ENCODE peak calls at places on chromosomes 6 and 20, in eight cellular contexts. N, O, K, C, F, I, B and A are unnamed samples.

GRCh38 chr20:11235058-11235457 is 561.3 kb upstream of the JAG1 start:
- DNase-seq in N (no peak), O (peak), K (no peak), C (no peak), F (no peak), I (peak), B (peak), A (no peak)

GRCh38 chr6:142760152-142760551 is 184.8 kb downstream of the HIVEP2 start:
- DNase-seq in N (no peak), O (peak), K (no peak), C (no peak), F (no peak), I (peak), B (peak), A (no peak)

GRCh38 chr6:56671651-56672461 is 29.2 kb upstream of the DST start:
- DNase-seq in N (no peak), O (peak), K (peak), C (no peak), F (no peak), I (no peak), B (peak), A (no peak)

GRCh38 chr6:15922510-15923307 is 206.2 kb upstream of the MYLIP start:
- DNase-seq in N (no peak), O (peak), K (no peak), C (no peak), F (no peak), I (peak), B (peak), A (no peak)

GRCh38 chr6:1854296-1854695 is 244.6 kb downstream of the FOXC1 start:
- DNase-seq in N (no peak), O (no peak), K (no peak), C (no peak), F (no peak), I (no peak), B (no peak), A (no peak)

GRCh38 chr6:79170915-79171314 is 63.6 kb downstream of the HMGN3 start:
- DNase-seq in N (no peak), O (peak), K (no peak), C (no peak), F (no peak), I (no peak), B (peak), A (no peak)

GRCh38 chr20:41453006-41453950 is 86.7 kb upstream of the EMILIN3 start:
- DNase-seq in N (no peak), O (no peak), K (peak), C (no peak), F (no peak), I (no peak), B (no peak), A (no peak)

GRCh38 chr6:87237804-87238203 is 82.4 kb downstream of the ZNF292 start:
- DNase-seq in N (peak), O (peak), K (no peak), C (no peak), F (no peak), I (peak), B (peak), A (no peak)

GRCh38 chr20:24782801-24783630 is 166.1 kb upstream of the CST7 start:
- DNase-seq in N (no peak), O (peak), K (no peak), C (no peak), F (no peak), I (no peak), B (no peak), A (peak)

GRCh38 chr6:2353412-2354137 is 108.2 kb upstream of the GMDS start:
- DNase-seq in N (peak), O (peak), K (peak), C (peak), F (peak), I (peak), B (peak), A (no peak)

GRCh38 chr6:166025149-166025898 is 142.3 kb downstream of the TBXT start:
- DNase-seq in N (no peak), O (peak), K (no peak), C (no peak), F (no peak), I (peak), B (peak), A (no peak)

GRCh38 chr6:82611751-82612150 is 248.1 kb downstream of the TPBG start:
- DNase-seq in N (no peak), O (no peak), K (no peak), C (no peak), F (no peak), I (no peak), B (no peak), A (no peak)

GRCh38 chr20:11867286-11867921 is 50.3 kb upstream of the BTBD3 start:
- DNase-seq in N (no peak), O (no peak), K (no peak), C (no peak), F (no peak), I (peak), B (peak), A (no peak)

GRCh38 chr6:35024601-35025054 is 116.5 kb downstream of the TCP11 start:
- DNase-seq in N (no peak), O (peak), K (peak), C (no peak), F (peak), I (peak), B (peak), A (no peak)

GRCh38 chr6:17439243-17439993 is 46.0 kb downstream of the CAP2 start:
- DNase-seq in N (no peak), O (no peak), K (no peak), C (no peak), F (no peak), I (no peak), B (no peak), A (no peak)

GRCh38 chr6:45572833-45573232 is 195.1 kb upstream of the SUPT3H start:
- DNase-seq in N (no peak), O (no peak), K (no peak), C (no peak), F (no peak), I (no peak), B (no peak), A (no peak)

GRCh38 chr6:43887340-43887858 is 117.4 kb downstream of the VEGFA start:
- DNase-seq in N (no peak), O (no peak), K (peak), C (no peak), F (no peak), I (peak), B (peak), A (no peak)

GRCh38 chr6:33856655-33857054 is 52.9 kb upstream of the MLN start:
- DNase-seq in N (no peak), O (no peak), K (no peak), C (no peak), F (no peak), I (no peak), B (no peak), A (no peak)

GRCh38 chr6:33860006-33860405 is 56.2 kb upstream of the MLN start:
- DNase-seq in N (no peak), O (no peak), K (no peak), C (no peak), F (no peak), I (no peak), B (no peak), A (no peak)

GRCh38 chr6:33857301-33858052 is 53.7 kb upstream of the MLN start:
- DNase-seq in N (no peak), O (no peak), K (no peak), C (no peak), F (no peak), I (no peak), B (peak), A (no peak)

GRCh38 chr6:33858804-33859203 is 55.0 kb upstream of the MLN start:
- DNase-seq in N (no peak), O (no peak), K (no peak), C (no peak), F (no peak), I (no peak), B (no peak), A (no peak)

DNA sequence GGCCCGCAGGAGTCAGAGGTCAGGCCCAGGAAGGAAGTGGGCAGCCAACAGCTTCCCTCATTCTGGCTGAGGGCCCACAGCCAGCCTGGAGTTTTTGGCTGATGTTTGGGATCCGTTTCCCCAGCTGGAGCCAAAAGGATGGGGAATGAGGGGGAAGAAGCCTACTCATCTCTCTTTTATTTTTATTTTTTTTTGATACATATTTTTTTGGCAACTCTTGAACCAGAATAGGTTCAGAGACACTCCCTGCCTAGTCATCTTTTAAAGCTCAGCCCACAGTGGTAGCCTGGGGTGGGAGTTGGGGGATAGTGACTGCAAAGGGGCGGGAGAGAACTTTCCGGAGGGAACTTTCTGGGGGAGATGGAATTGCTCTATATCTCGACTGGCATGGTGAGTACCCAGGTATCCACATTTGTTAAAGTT is 54.3 kb upstream of the MLN start:
- DNase-seq in N (no peak), O (no peak), K (no peak), C (no peak), F (no peak), I (peak), B (peak), A (no peak)
- TF ChIP-seq CTCF in N (no peak), O (no peak), K (no peak), C (no peak), F (no peak), I (no peak), B (no peak), A (no peak)

GRCh38 chr20:29325304-29325640 is 1932.2 kb upstream of the DEFB115 start:
- DNase-seq in N (no peak), O (no peak), K (no peak), C (no peak), F (no peak), I (no peak), B (no peak), A (no peak)

DNA sequence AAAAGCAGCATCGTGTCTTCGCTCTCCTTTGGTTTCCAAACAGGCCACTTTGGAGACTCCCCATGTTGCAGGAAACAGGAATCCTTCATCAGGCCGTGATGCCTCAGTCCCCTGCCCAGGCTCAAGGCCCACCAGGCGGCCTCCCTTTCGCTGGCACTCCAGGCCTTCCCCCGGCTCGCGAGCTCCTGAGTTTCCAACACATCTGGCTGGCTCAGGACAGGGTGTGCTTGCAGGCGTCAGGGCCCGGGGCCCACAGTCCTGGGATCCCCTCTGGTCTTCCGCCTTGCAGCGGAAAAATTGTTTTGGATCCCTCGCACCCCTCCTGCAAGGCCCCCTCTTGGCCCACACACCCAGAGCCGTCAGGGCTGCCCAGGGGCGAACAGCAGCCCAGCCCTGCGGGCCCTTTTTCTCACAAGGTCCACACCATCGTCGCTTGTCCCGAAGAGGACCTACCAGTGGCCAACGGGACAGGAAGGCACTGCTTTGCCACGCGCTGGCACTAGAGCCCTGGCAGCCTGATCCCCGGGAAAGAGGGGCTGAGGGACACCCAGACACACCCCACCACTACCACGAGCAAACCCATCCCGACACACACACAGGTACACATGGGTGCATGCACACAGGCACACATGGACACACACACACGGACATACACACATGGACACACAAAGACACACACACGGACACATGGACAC is 1930.9 kb upstream of the DEFB115 start:
- DNase-seq in N (no peak), O (no peak), K (no peak), C (no peak), F (no peak), I (no peak), B (no peak), A (no peak)
- H3K4me3 ChIP-seq in N (no peak), O (no peak), K (no peak), C (no peak), F (no peak), I (no peak), B (no peak), A (no peak)

GRCh38 chr6:42095776-42096541 is 45.6 kb downstream of the TAF8 start:
- DNase-seq in N (no peak), O (no peak), K (no peak), C (no peak), F (no peak), I (no peak), B (no peak), A (no peak)
- TF ChIP-seq CTCF in N (peak), O (no peak), K (no peak), C (no peak), F (no peak), I (peak), B (no peak), A (no peak)

GRCh38 chr20:58070664-58071499 is 157.6 kb downstream of the ANKRD60 start:
- DNase-seq in N (no peak), O (no peak), K (no peak), C (no peak), F (no peak), I (no peak), B (no peak), A (peak)
- H3K4me3 ChIP-seq in N (no peak), O (no peak), K (no peak), C (no peak), F (no peak), I (no peak), B (no peak), A (no peak)

DNA sequence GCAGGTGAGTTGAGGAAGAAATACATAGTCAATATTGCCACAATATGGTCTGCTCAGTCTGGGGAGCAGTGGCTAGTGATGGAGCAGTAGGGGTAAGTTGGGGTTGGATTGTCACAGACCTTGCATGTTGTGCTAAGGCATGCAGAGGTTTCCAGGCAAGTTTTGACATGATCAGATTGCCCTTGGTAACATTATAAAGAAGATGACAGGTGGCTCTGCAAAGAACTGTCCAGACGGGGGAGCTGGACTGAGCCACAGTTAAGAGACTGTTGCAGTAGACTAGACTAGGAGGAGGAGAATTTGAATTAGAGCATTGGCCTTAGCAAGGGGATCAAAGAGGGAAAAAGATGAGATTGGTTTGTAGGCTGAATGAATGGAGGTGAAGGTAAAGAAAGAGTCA is 23.4 kb downstream of the ATRN start:
- DNase-seq in N (no peak), O (no peak), K (no peak), C (no peak), F (no peak), I (no peak), B (no peak), A (no peak)
- TF ChIP-seq CTCF in N (peak), O (no peak), K (no peak), C (no peak), F (no peak), I (no peak), B (no peak), A (no peak)

DNA sequence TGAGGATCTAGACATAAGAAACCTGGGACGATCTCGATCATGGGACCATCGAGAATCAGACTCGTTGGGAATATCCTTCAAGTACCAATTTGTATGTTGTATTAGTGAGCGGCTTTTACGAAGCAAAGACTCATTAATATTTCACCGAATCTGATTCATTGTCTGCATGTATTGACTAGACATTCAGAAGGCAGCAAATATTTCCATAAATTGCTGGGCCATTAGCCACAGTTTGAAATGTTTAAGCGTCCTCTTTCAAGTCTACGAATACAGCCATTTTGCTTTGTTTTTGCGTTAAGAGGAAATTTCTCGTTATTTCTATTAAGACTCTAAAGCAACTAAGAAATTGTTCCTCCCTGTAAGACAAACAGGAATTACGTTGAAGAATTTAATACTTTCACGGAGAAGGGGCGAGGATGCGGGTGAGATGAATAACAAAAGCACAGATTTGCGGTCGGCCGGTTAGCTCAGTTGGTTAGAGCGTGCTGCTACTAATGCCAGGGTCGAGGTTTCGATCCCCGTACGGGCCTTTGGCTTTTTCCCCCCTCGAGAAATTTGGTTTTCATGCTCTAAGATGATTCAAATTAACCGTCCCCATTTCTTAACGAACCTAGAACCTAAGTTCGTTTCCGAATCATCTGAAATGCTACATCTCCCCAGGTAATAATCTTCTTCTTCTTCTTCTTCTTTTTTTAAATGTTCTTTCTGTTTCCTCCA is 18.5 kb downstream of the POM121L2 start:
- DNase-seq in N (no peak), O (peak), K (no peak), C (no peak), F (no peak), I (peak), B (peak), A (no peak)
- H3K4me3 ChIP-seq in N (no peak), O (no peak), K (no peak), C (no peak), F (no peak), I (no peak), B (peak), A (no peak)

DNA sequence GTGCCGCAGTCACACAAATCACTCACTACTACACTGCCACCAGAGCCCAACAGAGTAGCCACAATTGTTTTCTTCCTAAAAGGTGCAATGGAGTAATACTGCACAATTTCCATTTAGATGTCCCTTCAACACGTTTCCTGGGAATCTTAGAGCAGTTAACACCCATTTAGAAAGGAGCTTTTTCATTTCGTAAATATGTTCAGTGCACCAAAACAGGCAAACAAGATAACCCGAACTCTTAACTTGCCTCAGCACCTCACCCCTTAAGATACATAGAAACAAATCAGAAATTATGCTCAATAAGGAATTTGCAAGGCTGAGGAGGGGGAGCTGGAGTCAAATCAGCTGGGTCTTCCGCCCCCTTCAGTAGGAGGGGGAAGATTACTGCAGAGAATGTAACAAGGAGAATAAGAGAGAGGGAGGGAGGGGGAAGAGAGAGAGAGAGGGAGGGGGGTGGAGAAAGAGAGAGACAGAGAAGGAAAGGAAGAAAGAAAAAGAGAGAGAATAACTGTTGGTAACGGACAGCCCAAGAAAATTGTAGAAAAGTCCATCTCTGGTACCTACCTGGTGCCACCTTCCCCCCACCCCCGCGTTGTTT is 155.4 kb downstream of the BCAS1 start:
- DNase-seq in N (peak), O (no peak), K (no peak), C (no peak), F (no peak), I (no peak), B (no peak), A (no peak)
- TF ChIP-seq CTCF in N (peak), O (no peak), K (no peak), C (no peak), F (no peak), I (no peak), B (peak), A (no peak)

DNA sequence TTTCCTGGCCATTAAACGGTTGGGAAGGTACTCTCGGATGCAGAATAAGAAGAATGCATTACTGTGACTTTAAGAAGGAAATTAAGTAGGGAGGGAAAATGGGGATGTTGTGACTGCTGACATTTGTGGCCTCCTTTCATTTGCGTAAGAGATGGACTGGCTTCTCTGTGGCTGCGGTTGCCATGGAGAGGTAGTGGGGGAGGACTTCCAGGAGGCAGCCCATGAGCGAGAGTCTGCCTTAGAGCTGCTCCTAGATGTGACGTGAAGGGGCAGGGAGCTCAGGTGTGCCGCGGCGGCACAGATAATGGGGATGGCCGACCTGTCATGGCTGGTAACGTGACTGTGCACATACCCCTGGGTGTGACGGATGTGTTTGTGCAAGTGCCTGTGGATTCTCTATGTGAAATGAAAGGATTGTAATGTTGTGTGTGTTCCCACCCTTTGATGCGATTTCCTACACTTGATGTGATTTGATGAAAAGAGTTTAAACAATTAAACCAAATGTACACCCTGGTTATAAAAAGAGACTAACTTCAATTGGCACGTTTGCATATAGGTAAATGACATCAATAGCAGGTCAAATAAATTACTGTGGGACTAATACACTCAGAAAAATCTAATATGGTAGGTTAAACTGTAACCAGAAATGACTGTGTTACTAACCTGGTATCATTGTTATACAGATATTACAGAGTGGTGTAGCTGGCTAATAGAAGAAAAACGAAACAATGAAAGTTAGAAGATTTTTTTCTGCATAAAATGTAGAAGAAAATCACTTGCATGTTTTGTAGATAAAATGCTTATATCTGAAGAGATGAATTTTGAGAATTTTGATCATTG is 48.9 kb downstream of the HIVEP1 start:
- DNase-seq in N (peak), O (peak), K (peak), C (no peak), F (peak), I (no peak), B (no peak), A (peak)
- H3K4me3 ChIP-seq in N (peak), O (no peak), K (no peak), C (peak), F (no peak), I (no peak), B (no peak), A (no peak)